ENCODE peak calls at places on chromosomes 2 and 18, in eight cellular contexts. E, G, J, K, O, U, N and Q are unnamed samples.

GRCh38 chr18:70337139-70337972 is 48.5 kb downstream of the SOCS6 start:
- DNase-seq in E (no peak), G (peak), J (no peak), K (peak), O (peak), U (peak), N (peak), Q (peak)

GRCh38 chr2:23843051-23843976 is 83.6 kb downstream of the ATAD2B start:
- DNase-seq in E (peak), G (no peak), J (no peak), K (peak), O (peak), U (no peak), N (peak), Q (no peak)

GRCh38 chr2:96747061-96747460 is 7.2 kb upstream of the LMAN2L start:
- DNase-seq in E (no peak), G (no peak), J (no peak), K (no peak), O (no peak), U (no peak), N (no peak), Q (no peak)

GRCh38 chr2:240388471-240389301 is 46.8 kb upstream of the GPC1 start:
- DNase-seq in E (no peak), G (no peak), J (no peak), K (no peak), O (no peak), U (no peak), N (no peak), Q (peak)

GRCh38 chr2:216691210-216691741 is 4.1 kb downstream of the IGFBP5 start:
- DNase-seq in E (no peak), G (no peak), J (peak), K (peak), O (peak), U (peak), N (peak), Q (peak)

GRCh38 chr2:84300030-84301029 is 158.8 kb downstream of the SUCLG1 start:
- DNase-seq in E (no peak), G (no peak), J (no peak), K (no peak), O (no peak), U (peak), N (no peak), Q (no peak)

GRCh38 chr18:49225160-49225559 is 235.3 kb downstream of the DYM start:
- DNase-seq in E (no peak), G (no peak), J (no peak), K (peak), O (peak), U (no peak), N (peak), Q (no peak)

GRCh38 chr2:157989227-157989626 is 112.4 kb upstream of the UPP2 start:
- DNase-seq in E (no peak), G (no peak), J (no peak), K (no peak), O (no peak), U (no peak), N (no peak), Q (no peak)

GRCh38 chr2:120384486-120385354 is 38.8 kb downstream of the INHBB start:
- DNase-seq in E (peak), G (no peak), J (no peak), K (no peak), O (no peak), U (no peak), N (no peak), Q (no peak)

GRCh38 chr18:79366177-79367094 is 29.3 kb upstream of the NFATC1 start:
- DNase-seq in E (no peak), G (peak), J (no peak), K (peak), O (peak), U (peak), N (peak), Q (no peak)

GRCh38 chr18:48036641-48037421 is 106.4 kb upstream of the SMAD2 start:
- DNase-seq in E (no peak), G (no peak), J (no peak), K (no peak), O (no peak), U (no peak), N (no peak), Q (no peak)

GRCh38 chr2:31384351-31384750 is 30.2 kb downstream of the XDH start:
- DNase-seq in E (no peak), G (peak), J (no peak), K (peak), O (peak), U (peak), N (peak), Q (no peak)

GRCh38 chr2:128346811-128347558 is 28.3 kb upstream of the HS6ST1 start:
- DNase-seq in E (no peak), G (no peak), J (no peak), K (no peak), O (no peak), U (no peak), N (no peak), Q (no peak)

GRCh38 chr2:30229596-30229995 is 1.7 kb upstream of the LBH start:
- DNase-seq in E (no peak), G (no peak), J (no peak), K (no peak), O (no peak), U (no peak), N (no peak), Q (peak)

GRCh38 chr2:172674034-172674967 is 61.3 kb upstream of the RAPGEF4 start:
- DNase-seq in E (peak), G (no peak), J (no peak), K (peak), O (peak), U (no peak), N (no peak), Q (peak)

GRCh38 chr2:96240341-96241038 is 25.3 kb downstream of the TMEM127 start:
- DNase-seq in E (no peak), G (no peak), J (no peak), K (no peak), O (no peak), U (peak), N (no peak), Q (no peak)